ENCODE peak calls at places on chromosomes 11 and 22, in seven cellular contexts. One of them, this sample, is unnamed.

GRCh38 chr22:17678817-17679385 is 40.3 kb downstream of the BCL2L13 start:
- DNase-seq in epithelial cell of esophagus: no peak
- DNase-seq in fibroblast of the aortic adventitia: peak
- DNase-seq in endothelial cell: no peak
- DNase-seq in RWPE1: no peak
- DNase-seq in heart left ventricle: no peak
- DNase-seq in heart right ventricle: no peak
- DNase-seq in this sample: no peak

GRCh38 chr11:111408789-111409727 is 30.0 kb upstream of the POU2AF1 start:
- DNase-seq in heart left ventricle: no peak
- DNase-seq in endothelial cell: no peak
- DNase-seq in epithelial cell of esophagus: no peak
- DNase-seq in fibroblast of the aortic adventitia: peak
- DNase-seq in heart right ventricle: no peak
- DNase-seq in RWPE1: no peak
- DNase-seq in this sample: no peak

GRCh38 chr11:31802609-31802989 is 8.5 kb downstream of the PAX6 start:
- DNase-seq in endothelial cell: peak
- DNase-seq in fibroblast of the aortic adventitia: no peak
- DNase-seq in heart right ventricle: no peak
- DNase-seq in epithelial cell of esophagus: no peak
- DNase-seq in RWPE1: no peak
- DNase-seq in heart left ventricle: no peak
- DNase-seq in this sample: peak

GRCh38 chr22:44237290-44237689 is 56.6 kb downstream of the PARVG start:
- DNase-seq in epithelial cell of esophagus: no peak
- DNase-seq in endothelial cell: no peak
- DNase-seq in heart right ventricle: no peak
- DNase-seq in RWPE1: no peak
- DNase-seq in fibroblast of the aortic adventitia: no peak
- DNase-seq in heart left ventricle: no peak
- DNase-seq in this sample: no peak

GRCh38 chr11:42234381-42235035 is 775.1 kb upstream of the LRRC4C start:
- DNase-seq in epithelial cell of esophagus: no peak
- DNase-seq in heart left ventricle: no peak
- DNase-seq in endothelial cell: no peak
- DNase-seq in fibroblast of the aortic adventitia: peak
- DNase-seq in RWPE1: no peak
- DNase-seq in heart right ventricle: no peak
- DNase-seq in this sample: no peak

GRCh38 chr11:95459268-95460040 is 228.5 kb upstream of the SESN3 start:
- DNase-seq in heart right ventricle: no peak
- DNase-seq in heart left ventricle: no peak
- DNase-seq in fibroblast of the aortic adventitia: peak
- DNase-seq in epithelial cell of esophagus: peak
- DNase-seq in endothelial cell: no peak
- DNase-seq in RWPE1: no peak
- DNase-seq in this sample: no peak

GRCh38 chr11:73563539-73564200 is 34.2 kb downstream of the FAM168A start:
- DNase-seq in RWPE1: no peak
- DNase-seq in heart left ventricle: no peak
- DNase-seq in epithelial cell of esophagus: no peak
- DNase-seq in fibroblast of the aortic adventitia: no peak
- DNase-seq in heart right ventricle: no peak
- DNase-seq in endothelial cell: no peak
- DNase-seq in this sample: no peak

GRCh38 chr22:22099194-22099486 is 116.6 kb upstream of the TOP3B start:
- DNase-seq in RWPE1: no peak
- DNase-seq in fibroblast of the aortic adventitia: no peak
- DNase-seq in heart right ventricle: no peak
- DNase-seq in heart left ventricle: no peak
- DNase-seq in endothelial cell: no peak
- DNase-seq in epithelial cell of esophagus: no peak
- DNase-seq in this sample: peak

GRCh38 chr22:29726104-29726503 is 6.3 kb downstream of the CABP7 start:
- DNase-seq in fibroblast of the aortic adventitia: no peak
- DNase-seq in epithelial cell of esophagus: no peak
- DNase-seq in heart right ventricle: no peak
- DNase-seq in endothelial cell: no peak
- DNase-seq in RWPE1: no peak
- DNase-seq in heart left ventricle: no peak
- DNase-seq in this sample: no peak

GRCh38 chr11:111878385-111878765 is 590 bp downstream of the FDXACB1 start:
- DNase-seq in heart right ventricle: no peak
- DNase-seq in endothelial cell: peak
- DNase-seq in RWPE1: no peak
- DNase-seq in fibroblast of the aortic adventitia: peak
- DNase-seq in heart left ventricle: no peak
- DNase-seq in epithelial cell of esophagus: peak
- DNase-seq in this sample: no peak

GRCh38 chr22:30193031-30193794 is 53.3 kb downstream of the LIF start:
- DNase-seq in endothelial cell: no peak
- DNase-seq in heart left ventricle: no peak
- DNase-seq in RWPE1: no peak
- DNase-seq in fibroblast of the aortic adventitia: no peak
- DNase-seq in epithelial cell of esophagus: no peak
- DNase-seq in heart right ventricle: no peak
- DNase-seq in this sample: no peak

GRCh38 chr11:94010136-94010535 is 11.0 kb upstream of the HEPHL1 start:
- DNase-seq in epithelial cell of esophagus: peak
- DNase-seq in heart left ventricle: no peak
- DNase-seq in endothelial cell: no peak
- DNase-seq in fibroblast of the aortic adventitia: no peak
- DNase-seq in RWPE1: no peak
- DNase-seq in heart right ventricle: no peak
- DNase-seq in this sample: no peak

GRCh38 chr22:23137905-23138520 is 3.8 kb downstream of the RSPH14 start:
- DNase-seq in RWPE1: no peak
- DNase-seq in fibroblast of the aortic adventitia: no peak
- DNase-seq in heart left ventricle: no peak
- DNase-seq in epithelial cell of esophagus: peak
- DNase-seq in endothelial cell: no peak
- DNase-seq in heart right ventricle: no peak
- DNase-seq in this sample: peak

GRCh38 chr22:38733329-38734202 is 22.2 kb downstream of the SUN2 start:
- DNase-seq in endothelial cell: peak
- DNase-seq in heart left ventricle: peak
- DNase-seq in RWPE1: peak
- DNase-seq in heart right ventricle: peak
- DNase-seq in fibroblast of the aortic adventitia: peak
- DNase-seq in epithelial cell of esophagus: peak
- DNase-seq in this sample: peak

GRCh38 chr22:37324340-37325023 is 42.2 kb downstream of the CYTH4 start:
- DNase-seq in heart right ventricle: no peak
- DNase-seq in endothelial cell: no peak
- DNase-seq in fibroblast of the aortic adventitia: no peak
- DNase-seq in epithelial cell of esophagus: no peak
- DNase-seq in heart left ventricle: no peak
- DNase-seq in RWPE1: no peak
- DNase-seq in this sample: no peak

GRCh38 chr11:95385577-95385976 is 154.6 kb upstream of the SESN3 start:
- DNase-seq in heart right ventricle: no peak
- DNase-seq in fibroblast of the aortic adventitia: no peak
- DNase-seq in heart left ventricle: no peak
- DNase-seq in endothelial cell: no peak
- DNase-seq in RWPE1: no peak
- DNase-seq in epithelial cell of esophagus: no peak
- DNase-seq in this sample: no peak

GRCh38 chr11:84056696-84057095 is 770.5 kb upstream of the CCDC90B start:
- DNase-seq in heart left ventricle: no peak
- DNase-seq in epithelial cell of esophagus: no peak
- DNase-seq in fibroblast of the aortic adventitia: no peak
- DNase-seq in heart right ventricle: no peak
- DNase-seq in endothelial cell: no peak
- DNase-seq in RWPE1: no peak
- DNase-seq in this sample: no peak

GRCh38 chr22:45007247-45007945 is 2.4 kb downstream of the PHF21B start:
- DNase-seq in epithelial cell of esophagus: peak
- DNase-seq in RWPE1: no peak
- DNase-seq in heart left ventricle: peak
- DNase-seq in heart right ventricle: peak
- DNase-seq in fibroblast of the aortic adventitia: no peak
- DNase-seq in endothelial cell: peak
- DNase-seq in this sample: no peak

GRCh38 chr11:11620251-11620965 is 1.4 kb downstream of the GALNT18 start:
- DNase-seq in heart right ventricle: peak
- DNase-seq in fibroblast of the aortic adventitia: peak
- DNase-seq in RWPE1: peak
- DNase-seq in epithelial cell of esophagus: peak
- DNase-seq in endothelial cell: peak
- DNase-seq in heart left ventricle: peak
- DNase-seq in this sample: peak

GRCh38 chr11:100757636-100758035 is 70.5 kb downstream of the ARHGAP42 start:
- DNase-seq in heart left ventricle: no peak
- DNase-seq in epithelial cell of esophagus: no peak
- DNase-seq in heart right ventricle: no peak
- DNase-seq in fibroblast of the aortic adventitia: no peak
- DNase-seq in RWPE1: no peak
- DNase-seq in endothelial cell: no peak
- DNase-seq in this sample: no peak

GRCh38 chr11:120500414-120500936 is 11.1 kb upstream of the GRIK4 start:
- DNase-seq in heart left ventricle: no peak
- DNase-seq in epithelial cell of esophagus: no peak
- DNase-seq in fibroblast of the aortic adventitia: no peak
- DNase-seq in heart right ventricle: no peak
- DNase-seq in endothelial cell: no peak
- DNase-seq in RWPE1: peak
- DNase-seq in this sample: no peak

GRCh38 chr11:35799655-35800054 is 137.1 kb downstream of the TRIM44 start:
- DNase-seq in heart left ventricle: no peak
- DNase-seq in endothelial cell: no peak
- DNase-seq in epithelial cell of esophagus: no peak
- DNase-seq in heart right ventricle: no peak
- DNase-seq in fibroblast of the aortic adventitia: no peak
- DNase-seq in RWPE1: no peak
- DNase-seq in this sample: no peak
- TF ChIP-seq CTCF in heart left ventricle: peak
- TF ChIP-seq CTCF in endothelial cell: peak
- TF ChIP-seq CTCF in epithelial cell of esophagus: no peak
- TF ChIP-seq CTCF in heart right ventricle: no peak
- TF ChIP-seq CTCF in fibroblast of the aortic adventitia: peak
- TF ChIP-seq CTCF in RWPE1: no peak
- TF ChIP-seq CTCF in this sample: no peak

GRCh38 chr11:74683279-74683871 is 47.9 kb downstream of the CHRDL2 start:
- DNase-seq in endothelial cell: peak
- DNase-seq in heart left ventricle: peak
- DNase-seq in epithelial cell of esophagus: no peak
- DNase-seq in heart right ventricle: peak
- DNase-seq in RWPE1: no peak
- DNase-seq in fibroblast of the aortic adventitia: no peak
- DNase-seq in this sample: no peak
- TF ChIP-seq CTCF in endothelial cell: peak
- TF ChIP-seq CTCF in heart left ventricle: peak
- TF ChIP-seq CTCF in epithelial cell of esophagus: peak
- TF ChIP-seq CTCF in heart right ventricle: peak
- TF ChIP-seq CTCF in RWPE1: peak
- TF ChIP-seq CTCF in fibroblast of the aortic adventitia: peak
- TF ChIP-seq CTCF in this sample: peak

GRCh38 chr11:57483570-57483934 is 23.2 kb downstream of the RTN4RL2 start:
- DNase-seq in RWPE1: no peak
- DNase-seq in heart right ventricle: no peak
- DNase-seq in fibroblast of the aortic adventitia: no peak
- DNase-seq in endothelial cell: no peak
- DNase-seq in epithelial cell of esophagus: no peak
- DNase-seq in heart left ventricle: no peak
- DNase-seq in this sample: no peak

GRCh38 chr11:57484141-57484710 is 23.9 kb downstream of the RTN4RL2 start:
- DNase-seq in endothelial cell: no peak
- DNase-seq in RWPE1: no peak
- DNase-seq in heart right ventricle: no peak
- DNase-seq in epithelial cell of esophagus: no peak
- DNase-seq in fibroblast of the aortic adventitia: no peak
- DNase-seq in heart left ventricle: no peak
- DNase-seq in this sample: peak

GRCh38 chr11:57481315-57481714 is 21.0 kb downstream of the RTN4RL2 start:
- DNase-seq in heart right ventricle: no peak
- DNase-seq in endothelial cell: no peak
- DNase-seq in heart left ventricle: no peak
- DNase-seq in epithelial cell of esophagus: no peak
- DNase-seq in fibroblast of the aortic adventitia: no peak
- DNase-seq in RWPE1: no peak
- DNase-seq in this sample: no peak

GRCh38 chr11:57481915-57482781 is 21.8 kb downstream of the RTN4RL2 start:
- DNase-seq in heart right ventricle: no peak
- DNase-seq in RWPE1: no peak
- DNase-seq in heart left ventricle: no peak
- DNase-seq in fibroblast of the aortic adventitia: no peak
- DNase-seq in endothelial cell: no peak
- DNase-seq in epithelial cell of esophagus: no peak
- DNase-seq in this sample: no peak

DNA sequence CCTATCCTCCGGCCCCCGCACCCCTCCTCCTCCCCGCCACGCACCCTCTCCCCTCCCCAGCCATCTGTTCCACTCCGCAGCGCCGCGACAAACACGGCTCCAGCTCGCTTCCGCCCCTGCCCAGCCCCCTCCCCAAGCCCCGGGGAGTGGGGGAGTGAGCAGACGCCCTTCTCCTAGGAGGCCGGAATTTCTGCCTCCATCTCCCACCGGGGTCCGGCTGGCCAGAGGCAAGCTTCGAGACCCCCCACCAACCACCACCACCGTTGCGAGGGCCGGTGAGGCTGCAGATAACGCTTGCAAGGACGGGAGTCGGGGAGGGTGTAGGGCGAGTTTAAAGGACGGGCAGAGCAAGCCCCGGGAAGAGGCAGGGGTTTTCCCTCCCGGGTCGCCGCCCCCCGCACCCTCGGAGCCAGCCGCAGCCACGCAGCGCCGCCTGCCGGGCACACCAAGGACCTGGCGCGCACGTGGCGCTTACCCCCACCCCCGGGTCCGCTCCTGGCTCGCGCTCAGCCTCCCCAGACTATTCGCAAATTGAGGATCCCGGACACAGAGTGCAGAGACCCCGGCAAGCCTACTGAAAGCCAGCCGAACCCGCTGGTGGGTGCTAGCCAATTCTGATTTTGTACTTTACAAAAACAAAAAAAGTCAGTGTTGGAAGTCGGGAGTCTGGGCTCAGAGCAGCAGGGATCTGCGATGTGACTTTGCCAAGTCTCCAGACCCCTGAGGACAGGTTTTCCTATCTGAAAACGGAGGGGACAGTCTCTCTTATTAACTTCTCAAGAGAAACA is 22.6 kb downstream of the RTN4RL2 start:
- DNase-seq in RWPE1: peak
- DNase-seq in endothelial cell: peak
- DNase-seq in heart right ventricle: peak
- DNase-seq in epithelial cell of esophagus: peak
- DNase-seq in fibroblast of the aortic adventitia: no peak
- DNase-seq in heart left ventricle: no peak
- DNase-seq in this sample: peak
- TF ChIP-seq CTCF in RWPE1: peak
- TF ChIP-seq CTCF in endothelial cell: peak
- TF ChIP-seq CTCF in heart right ventricle: peak
- TF ChIP-seq CTCF in epithelial cell of esophagus: peak
- TF ChIP-seq CTCF in fibroblast of the aortic adventitia: peak
- TF ChIP-seq CTCF in heart left ventricle: peak
- TF ChIP-seq CTCF in this sample: peak

DNA sequence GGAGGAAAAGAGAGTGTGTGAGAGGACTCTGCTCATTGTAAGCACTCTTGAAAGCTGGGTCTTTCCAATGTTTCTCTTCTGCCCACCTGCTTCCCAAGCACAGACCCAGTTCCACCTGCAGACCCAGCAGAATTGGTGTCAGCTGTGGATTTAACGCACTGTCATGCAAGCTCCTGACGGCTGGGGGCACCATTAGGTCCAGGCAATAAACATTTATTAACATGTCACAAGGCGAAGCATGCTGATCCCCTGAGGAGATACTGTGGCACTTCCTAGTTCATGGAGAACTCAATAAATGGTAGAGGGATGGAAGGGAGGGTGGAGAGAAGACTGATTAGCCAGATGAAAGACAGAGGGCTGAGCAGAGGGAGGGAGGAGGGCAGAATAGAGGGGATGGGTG is 68.3 kb upstream of the TSPAN18 start:
- DNase-seq in endothelial cell: peak
- DNase-seq in epithelial cell of esophagus: peak
- DNase-seq in fibroblast of the aortic adventitia: no peak
- DNase-seq in RWPE1: no peak
- DNase-seq in heart left ventricle: no peak
- DNase-seq in heart right ventricle: no peak
- DNase-seq in this sample: no peak
- TF ChIP-seq CTCF in endothelial cell: peak
- TF ChIP-seq CTCF in epithelial cell of esophagus: no peak
- TF ChIP-seq CTCF in fibroblast of the aortic adventitia: no peak
- TF ChIP-seq CTCF in RWPE1: no peak
- TF ChIP-seq CTCF in heart left ventricle: peak
- TF ChIP-seq CTCF in heart right ventricle: peak
- TF ChIP-seq CTCF in this sample: peak

This sample was measured in GM10248.